ENCODE peak calls at places on chromosome 1, in six cellular contexts. M is heart left ventricle, E is IMR-90, K is HCT116, L is right lobe of liver, X is K562. U is an unnamed sample.

GRCh38 chr1:99069146-99069545 is 64.5 kb upstream of the PLPPR5 start:
- ATAC-seq in L (no peak), X (no peak), M (no peak), E (no peak), K (no peak), U (no peak)

GRCh38 chr1:96688737-96689136 is 32.8 kb upstream of the PTBP2 start:
- ATAC-seq in K (no peak), L (no peak), M (no peak), X (no peak), E (no peak), U (no peak)

GRCh38 chr1:57470028-57470427 is 46.2 kb upstream of the DAB1 start:
- ATAC-seq in L (no peak), X (no peak), K (no peak), M (no peak), E (peak; percentile 62), U (no peak)

GRCh38 chr1:228794173-228794572 is 58.9 kb downstream of the RHOU start:
- ATAC-seq in K (no peak), L (no peak), M (no peak), X (no peak), E (no peak), U (no peak)

GRCh38 chr1:14970115-14970798 is 183.3 kb upstream of the TMEM51 start:
- ATAC-seq in E (peak; percentile 6), L (peak; percentile 16), M (peak; percentile 29), K (peak; percentile 93), X (peak; percentile 100), U (peak; percentile 39)

GRCh38 chr1:99590578-99591209 is 55.2 kb upstream of the PALMD start:
- ATAC-seq in L (no peak), X (peak; percentile 20), M (peak; percentile 93), E (peak; percentile 78), K (no peak), U (peak; percentile 25)

GRCh38 chr1:53562256-53562982 is 103.2 kb downstream of the DMRTB1 start:
- ATAC-seq in L (no peak), M (no peak), E (no peak), K (no peak), X (no peak), U (no peak)

GRCh38 chr1:210332233-210332632 is 3.5 kb downstream of the HHAT start:
- ATAC-seq in E (no peak), K (no peak), X (no peak), L (no peak), M (no peak), U (no peak)

GRCh38 chr1:11188381-11188780 is 774 bp upstream of the ANGPTL7 start:
- ATAC-seq in E (peak; percentile 64), M (peak; percentile 66), L (no peak), K (no peak), X (no peak), U (peak; percentile 85)

GRCh38 chr1:39927538-39927937 is 25.8 kb upstream of the MYCL start:
- ATAC-seq in X (no peak), E (no peak), L (peak; percentile 73), K (no peak), M (peak; percentile 62), U (no peak)

GRCh38 chr1:167488786-167489185 is 29.5 kb downstream of the CD247 start:
- ATAC-seq in K (no peak), E (no peak), L (no peak), X (no peak), M (no peak), U (no peak)

GRCh38 chr1:165416876-165417275 is 28.1 kb downstream of the RXRG start:
- ATAC-seq in M (peak; percentile 81), X (no peak), E (no peak), K (no peak), L (no peak), U (no peak)

GRCh38 chr1:109273570-109274288 is 9.2 kb downstream of the PSRC1 start:
- ATAC-seq in X (no peak), L (no peak), E (no peak), K (no peak), M (no peak), U (no peak)

GRCh38 chr1:39508857-39509305 is 17.4 kb downstream of the BMP8A start:
- ATAC-seq in E (no peak), M (no peak), L (peak; percentile 44), K (no peak), X (no peak), U (no peak)

GRCh38 chr1:12290828-12291227 is 61.0 kb downstream of the VPS13D start:
- ATAC-seq in L (no peak), E (no peak), K (no peak), M (peak; percentile 90), X (peak; percentile 45), U (no peak)

GRCh38 chr1:67958472-67958871 is 92.0 kb downstream of the DIRAS3 start:
- ATAC-seq in E (no peak), K (no peak), X (no peak), L (peak; percentile 44), M (no peak), U (no peak)

GRCh38 chr1:15065736-15066135 is 87.8 kb upstream of the TMEM51 start:
- ATAC-seq in L (no peak), K (no peak), E (no peak), M (no peak), X (no peak), U (no peak)

GRCh38 chr1:8427493-8427892 is 109.6 kb downstream of the SLC45A1 start:
- ATAC-seq in E (no peak), K (no peak), M (no peak), X (no peak), L (no peak), U (no peak)

GRCh38 chr1:27163093-27163492 is 8.2 kb upstream of the SLC9A1 start:
- ATAC-seq in X (no peak), E (no peak), K (no peak), M (no peak), L (no peak), U (no peak)

GRCh38 chr1:19352839-19353238 is 40.7 kb downstream of the SLC66A1 start:
- ATAC-seq in K (no peak), L (no peak), E (no peak), M (no peak), X (no peak), U (no peak)

GRCh38 chr1:115288799-115289198 is 49.2 kb downstream of the NGF start:
- ATAC-seq in X (no peak), M (no peak), K (no peak), E (peak; percentile 49), L (no peak), U (no peak)

GRCh38 chr1:24925082-24925779 is 4.8 kb downstream of the RUNX3 start:
- ATAC-seq in M (no peak), X (no peak), L (no peak), E (no peak), K (no peak), U (no peak)

GRCh38 chr1:172144445-172145060 is 275.9 kb upstream of the C1orf105 start:
- ATAC-seq in E (peak; percentile 90), K (no peak), M (peak; percentile 96), X (peak; percentile 34), L (peak; percentile 80), U (peak; percentile 99)

GRCh38 chr1:19344831-19345230 is 32.7 kb downstream of the SLC66A1 start:
- ATAC-seq in X (no peak), M (no peak), L (peak; percentile 13), E (no peak), K (no peak), U (no peak)

GRCh38 chr1:51961231-51961630 is 29.3 kb downstream of the RAB3B start:
- ATAC-seq in K (no peak), X (no peak), L (no peak), M (no peak), E (no peak), U (no peak)

GRCh38 chr1:28518745-28519341 is 13.0 kb downstream of the RCC1 start:
- ATAC-seq in K (peak; percentile 31), M (no peak), E (no peak), L (peak; percentile 15), X (peak; percentile 6), U (no peak)
- TF ChIP-seq POLR2A in K (no peak), M (no peak), E (no peak), L (no peak), X (peak; percentile 82), U (no peak)

GRCh38 chr1:42939216-42939615 is 19.5 kb downstream of the SLC2A1 start:
- ATAC-seq in E (no peak), L (peak; percentile 60), M (no peak), X (no peak), K (no peak), U (no peak)

GRCh38 chr1:42936309-42937078 is 22.2 kb downstream of the SLC2A1 start:
- ATAC-seq in E (peak; percentile 21), K (peak; percentile 65), L (no peak), X (peak; percentile 89), M (no peak), U (peak; percentile 74)

GRCh38 chr1:42938596-42939184 is 20.0 kb downstream of the SLC2A1 start:
- ATAC-seq in E (no peak), X (no peak), M (no peak), K (no peak), L (no peak), U (no peak)

GRCh38 chr1:42937141-42937696 is 21.4 kb downstream of the SLC2A1 start:
- ATAC-seq in L (peak; percentile 40), K (peak; percentile 9), X (peak; percentile 0), M (no peak), E (no peak), U (no peak)

DNA sequence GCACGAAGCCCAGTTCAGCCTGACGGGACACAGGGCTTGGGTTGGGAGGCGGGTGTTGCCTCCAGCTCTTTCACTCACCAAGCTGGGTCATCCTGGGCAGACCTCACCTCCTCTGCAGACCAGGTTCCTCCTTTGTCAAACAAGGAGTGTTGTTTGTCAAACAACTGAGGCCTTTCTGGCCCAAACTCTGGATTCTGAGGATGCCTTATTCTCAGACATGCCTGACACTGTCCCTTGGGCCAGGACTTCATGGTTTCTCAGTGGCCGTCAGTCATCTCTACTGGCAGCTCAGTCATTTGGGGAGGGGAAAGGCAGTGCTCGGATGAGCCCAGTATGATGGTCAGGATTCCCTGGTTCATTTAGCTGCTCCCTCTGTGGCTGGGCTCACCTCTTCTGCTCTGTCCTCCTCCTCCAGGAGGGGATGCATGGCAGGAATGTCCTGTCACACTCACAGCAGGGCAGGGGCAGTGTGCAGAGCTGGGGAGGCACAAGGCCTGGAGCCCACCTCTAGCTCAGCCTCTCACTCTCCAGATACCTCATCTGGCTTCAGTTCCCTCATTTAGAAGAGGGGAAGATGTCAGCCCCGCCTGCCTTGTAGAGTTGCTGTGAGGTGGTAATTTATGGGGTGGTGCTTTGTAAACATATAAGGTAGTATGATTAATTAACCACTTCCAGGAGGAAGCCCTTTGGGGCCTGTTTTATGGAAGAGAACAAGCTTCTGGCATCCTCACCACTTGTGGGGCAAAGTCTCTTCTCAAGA is 20.7 kb downstream of the SLC2A1 start:
- ATAC-seq in K (no peak), M (no peak), X (no peak), L (no peak), E (no peak), U (no peak)
- H3K36me3 ChIP-seq in K (peaks cover 27% of the 10 kb centered on the region), M (no peaks in the 10 kb centered on the region), X (peaks cover 93% of the 10 kb centered on the region), L (no peaks in the 10 kb centered on the region), E (peaks cover 86% of the 10 kb centered on the region), U (no peaks in the 10 kb centered on the region)

GRCh38 chr1:154943649-154944421 is 7.3 kb upstream of the PMVK start:
- ATAC-seq in M (peak; percentile 55), L (peak; percentile 61), X (peak; percentile 85), E (peak; percentile 81), K (peak; percentile 91), U (peak; percentile 52)
- TF ChIP-seq POLR2A in M (no peak), L (no peak), X (no peak), E (no peak), K (no peak), U (no peak)

DNA sequence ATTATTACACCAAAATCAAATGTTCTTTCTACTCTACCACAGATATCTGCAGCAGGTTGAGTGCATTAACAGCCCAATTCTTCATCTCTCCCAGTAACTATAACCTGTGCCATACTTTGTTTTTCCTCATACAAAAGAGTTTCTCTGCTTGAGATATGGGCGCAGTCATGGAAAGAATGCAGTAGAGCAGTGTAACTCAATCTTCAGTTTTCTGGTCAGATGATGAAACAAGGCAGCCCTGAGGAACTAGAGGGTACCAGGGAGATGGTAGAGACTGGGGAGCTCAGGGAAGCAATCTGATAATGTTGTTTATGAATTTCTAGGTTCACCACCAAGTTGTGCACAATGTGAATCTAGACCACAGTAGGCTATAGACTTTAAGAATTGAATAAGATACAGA is 39.6 kb downstream of the ASPM start:
- ATAC-seq in X (no peak), L (no peak), M (no peak), E (no peak), K (no peak), U (no peak)
- H3K36me3 ChIP-seq in X (peaks cover 69% of the 10 kb centered on the region), L (no peaks in the 10 kb centered on the region), M (no peaks in the 10 kb centered on the region), E (no peaks in the 10 kb centered on the region), K (peaks cover 21% of the 10 kb centered on the region), U (no peaks in the 10 kb centered on the region)